ENCODE peak calls at places on chromosomes 7 and 10, in five cellular contexts. V, Q, O, G and Y are unnamed samples.

GRCh38 chr7:102978280-102978679 is 65.5 kb downstream of the LRRC17 start:
- DNase-seq in V (peak), Q (no peak), O (no peak), G (no peak), Y (no peak)

GRCh38 chr7:98212532-98213041 is 1.3 kb downstream of the BHLHA15 start:
- DNase-seq in V (no peak), Q (no peak), O (no peak), G (no peak), Y (no peak)

GRCh38 chr7:116455009-116455408 is 44.5 kb upstream of the CAV2 start:
- DNase-seq in V (no peak), Q (no peak), O (no peak), G (no peak), Y (no peak)

GRCh38 chr7:47103498-47104205 is 478.3 kb downstream of the TNS3 start:
- DNase-seq in V (peak), Q (no peak), O (no peak), G (no peak), Y (no peak)

GRCh38 chr10:86189891-86190290 is 176.7 kb downstream of the GRID1 start:
- DNase-seq in V (no peak), Q (no peak), O (no peak), G (no peak), Y (no peak)

GRCh38 chr10:27108165-27108564 is 7.9 kb upstream of the ANKRD26 start:
- DNase-seq in V (no peak), Q (no peak), O (no peak), G (no peak), Y (no peak)

GRCh38 chr10:10589540-10589939 is 428.1 kb upstream of the CELF2 start:
- DNase-seq in V (no peak), Q (peak), O (no peak), G (no peak), Y (no peak)

GRCh38 chr7:72493850-72494661 is 81.9 kb upstream of the CALN1 start:
- DNase-seq in V (peak), Q (no peak), O (peak), G (peak), Y (peak)

GRCh38 chr10:112246-112645 is 23.0 kb upstream of the ZMYND11 start:
- DNase-seq in V (no peak), Q (no peak), O (no peak), G (no peak), Y (no peak)

GRCh38 chr7:150332852-150333635 is 8.4 kb downstream of the RARRES2 start:
- DNase-seq in V (no peak), Q (no peak), O (no peak), G (no peak), Y (no peak)

GRCh38 chr10:34985823-34986222 is 104.3 kb downstream of the CUL2 start:
- DNase-seq in V (no peak), Q (no peak), O (no peak), G (no peak), Y (no peak)

GRCh38 chr7:121428857-121429489 is 32.9 kb upstream of the FAM3C start:
- DNase-seq in V (no peak), Q (no peak), O (no peak), G (no peak), Y (no peak)

GRCh38 chr10:69644658-69645295 is 14.7 kb downstream of the FAM241B start:
- DNase-seq in V (peak), Q (peak), O (no peak), G (peak), Y (peak)

GRCh38 chr10:28295346-28295745 is 7.5 kb downstream of the MPP7 start:
- DNase-seq in V (no peak), Q (no peak), O (no peak), G (no peak), Y (no peak)

GRCh38 chr7:158395780-158396214 is 191.8 kb downstream of the PTPRN2 start:
- DNase-seq in V (no peak), Q (no peak), O (no peak), G (no peak), Y (no peak)

GRCh38 chr10:128861018-128861565 is 605.9 kb upstream of the MGMT start:
- DNase-seq in V (no peak), Q (no peak), O (no peak), G (no peak), Y (no peak)

GRCh38 chr7:66497346-66497745 is 131.3 kb upstream of the KCTD7 start:
- DNase-seq in V (no peak), Q (no peak), O (no peak), G (no peak), Y (no peak)

GRCh38 chr7:11570922-11571550 is 261.0 kb downstream of the THSD7A start:
- DNase-seq in V (no peak), Q (no peak), O (no peak), G (no peak), Y (no peak)

GRCh38 chr7:105782391-105783063 is 93.9 kb downstream of the ATXN7L1 start:
- DNase-seq in V (no peak), Q (peak), O (no peak), G (no peak), Y (no peak)

GRCh38 chr7:25829663-25830062 is 322.3 kb upstream of the NFE2L3 start:
- DNase-seq in V (no peak), Q (no peak), O (no peak), G (no peak), Y (no peak)

GRCh38 chr7:69932034-69932628 is 333.9 kb downstream of the AUTS2 start:
- DNase-seq in V (peak), Q (no peak), O (no peak), G (no peak), Y (peak)

GRCh38 chr10:106711313-106711906 is 453.1 kb downstream of the SORCS1 start:
- DNase-seq in V (peak), Q (no peak), O (no peak), G (no peak), Y (peak)

GRCh38 chr10:57983226-57983870 is 284.3 kb downstream of the IPMK start:
- DNase-seq in V (no peak), Q (no peak), O (no peak), G (no peak), Y (no peak)

GRCh38 chr7:86914468-86915054 is 144.9 kb downstream of the ELAPOR2 start:
- DNase-seq in V (peak), Q (no peak), O (no peak), G (no peak), Y (no peak)

GRCh38 chr10:72981882-72982529 is 27.4 kb upstream of the PLA2G12B start:
- DNase-seq in V (peak), Q (no peak), O (no peak), G (no peak), Y (no peak)

DNA sequence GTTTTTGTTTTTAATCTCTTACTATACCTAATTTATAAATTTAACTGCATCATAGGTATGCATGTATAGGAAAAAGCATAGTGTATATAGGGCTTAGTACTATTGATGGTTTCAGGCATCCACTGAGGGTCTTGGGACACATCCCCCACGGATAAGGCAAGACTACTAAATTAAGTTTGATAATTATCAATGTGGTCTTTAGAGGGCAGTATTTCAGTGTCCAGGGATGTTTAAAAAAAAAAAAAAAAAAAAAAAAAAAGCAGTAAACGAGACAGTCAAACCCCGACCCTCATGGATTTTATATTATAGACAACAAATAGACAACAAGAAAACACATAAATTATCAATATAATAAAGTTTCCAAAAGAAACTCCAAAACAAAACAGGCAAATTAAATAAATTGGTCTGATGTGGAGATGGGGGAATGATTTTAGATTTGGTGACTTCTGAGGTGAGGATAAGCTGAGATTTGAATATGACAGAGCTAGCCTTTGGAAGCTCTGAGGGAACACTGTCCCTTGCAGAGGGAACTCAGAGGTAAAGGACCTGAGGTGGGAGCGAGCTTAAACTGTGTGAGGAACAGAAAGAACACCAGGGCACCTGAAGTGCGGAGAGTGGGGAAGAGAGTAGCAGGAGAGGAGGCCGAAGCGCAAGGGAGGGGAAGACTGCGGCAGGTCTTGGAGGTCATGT is 14.8 kb downstream of the ACSM6 start:
- DNase-seq in V (peak), Q (no peak), O (no peak), G (no peak), Y (no peak)
- TF ChIP-seq CTCF in V (peak), Q (peak), O (no peak), G (peak), Y (peak)

GRCh38 chr7:148835854-148836253 is 48.2 kb downstream of the EZH2 start:
- DNase-seq in V (no peak), Q (no peak), O (no peak), G (no peak), Y (no peak)
- TF ChIP-seq CTCF in V (no peak), Q (no peak), O (no peak), G (no peak), Y (no peak)

DNA sequence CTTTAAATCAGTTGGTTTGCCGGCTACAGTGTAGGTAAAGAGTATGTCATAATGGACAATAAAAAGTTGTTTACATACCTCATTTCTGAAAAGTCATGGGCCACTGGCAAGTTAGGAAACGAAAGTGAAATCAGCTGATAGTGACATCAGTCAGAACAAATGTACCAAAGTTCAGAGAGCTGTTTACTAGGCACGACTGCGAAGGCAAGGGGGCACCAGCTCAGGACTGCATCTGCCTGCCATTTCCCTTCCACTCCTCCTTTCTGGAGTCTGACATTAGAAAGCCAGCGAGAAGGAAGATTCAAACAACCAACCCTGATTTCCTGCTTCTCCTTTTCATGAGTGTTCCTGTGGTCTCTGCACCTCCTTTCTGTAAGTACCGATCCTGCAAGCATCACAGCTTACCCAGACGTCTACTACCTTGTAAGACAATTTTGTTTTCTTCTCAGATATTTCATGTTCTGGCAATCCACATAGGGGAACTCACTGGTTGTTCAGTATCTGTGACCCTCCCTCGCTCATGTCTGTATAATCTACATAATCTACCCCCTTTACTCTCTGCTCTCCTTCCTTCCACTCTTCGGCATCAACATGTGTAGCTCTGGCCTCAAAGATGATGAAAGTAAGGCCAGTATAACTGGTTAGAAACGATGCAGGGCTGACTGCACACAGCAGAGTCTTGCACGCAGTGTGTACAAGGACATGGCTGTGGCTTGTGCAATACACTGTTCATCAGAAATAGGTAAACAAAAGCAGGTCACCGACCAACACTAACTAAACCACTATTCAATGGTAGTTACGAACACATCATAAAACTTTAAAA is at the start of gene TMEM140:
- DNase-seq in V (peak), Q (no peak), O (peak), G (no peak), Y (no peak)
- TF ChIP-seq CTCF in V (no peak), Q (no peak), O (no peak), G (no peak), Y (no peak)

GRCh38 chr7:113159746-113160339 is 41.5 kb upstream of the SMIM30 start:
- DNase-seq in V (peak), Q (no peak), O (no peak), G (no peak), Y (peak)
- TF ChIP-seq CTCF in V (peak), Q (peak), O (no peak), G (peak), Y (peak)

GRCh38 chr7:26912933-26913536 is 48.6 kb upstream of the SKAP2 start:
- DNase-seq in V (no peak), Q (no peak), O (no peak), G (no peak), Y (no peak)
- TF ChIP-seq CTCF in V (no peak), Q (no peak), O (no peak), G (no peak), Y (no peak)

DNA sequence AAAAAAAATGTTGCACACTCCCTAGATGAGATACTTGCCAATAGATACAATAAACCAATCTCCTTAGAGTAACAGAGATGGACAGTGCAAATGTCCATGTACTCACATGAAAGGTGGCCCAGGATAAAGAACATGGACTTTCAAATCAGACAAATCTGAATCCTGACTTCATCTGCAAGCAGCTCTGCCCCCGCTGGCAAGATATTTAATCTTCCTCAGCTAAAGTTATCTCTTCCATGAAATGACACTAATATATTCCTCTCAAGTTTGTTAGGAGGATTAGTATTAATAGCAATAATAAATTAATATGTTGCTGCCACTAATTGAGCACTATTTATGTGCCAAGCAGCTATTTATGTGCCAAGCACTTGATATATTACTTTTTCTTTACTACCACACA is 148.6 kb upstream of the YAE1 start:
- DNase-seq in V (no peak), Q (no peak), O (no peak), G (no peak), Y (no peak)
- TF ChIP-seq CTCF in V (no peak), Q (no peak), O (no peak), G (no peak), Y (peak)

DNA sequence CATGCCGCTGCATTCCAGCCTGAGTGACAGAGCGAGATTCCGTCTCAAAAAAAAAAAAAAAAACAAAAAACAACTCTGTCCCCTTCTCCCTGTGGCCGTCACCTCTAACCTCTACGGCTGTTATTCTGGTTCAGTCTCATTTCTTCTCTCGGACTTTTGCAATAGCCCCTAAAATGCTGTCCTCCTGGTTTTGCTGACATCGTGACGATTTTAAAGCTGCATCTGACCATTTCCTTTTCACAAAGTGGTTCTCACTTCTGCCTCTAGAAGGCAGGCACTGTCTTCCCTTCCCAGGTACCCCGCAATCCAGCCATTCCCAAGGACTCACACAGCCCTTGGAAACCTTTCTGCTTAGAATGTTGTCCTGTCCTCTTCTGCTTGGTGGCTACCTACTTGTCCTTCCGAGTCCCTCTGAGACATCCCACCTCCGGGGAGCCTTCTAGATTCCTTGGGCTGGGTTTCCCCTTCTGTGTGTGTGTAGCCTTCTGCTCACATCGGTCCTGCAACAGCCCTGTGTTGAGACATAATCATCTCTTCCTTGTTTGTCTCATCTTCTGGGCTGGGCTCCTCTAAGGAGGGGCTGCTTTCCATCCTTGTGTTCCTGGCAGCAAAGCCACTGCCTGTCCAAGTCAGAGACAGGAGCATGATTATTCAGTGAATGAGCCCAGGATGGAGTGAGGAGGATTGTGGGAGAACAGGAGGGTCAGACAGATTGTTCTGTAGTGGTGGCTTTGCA is 83.1 kb downstream of the GRK5 start:
- DNase-seq in V (no peak), Q (no peak), O (no peak), G (no peak), Y (no peak)
- TF ChIP-seq CTCF in V (peak), Q (no peak), O (no peak), G (no peak), Y (no peak)

GRCh38 chr10:15370741-15371701 is at the start of gene FAM171A1:
- DNase-seq in V (peak), Q (no peak), O (peak), G (peak), Y (peak)
- TF ChIP-seq CTCF in V (peak), Q (no peak), O (no peak), G (peak), Y (no peak)

GRCh38 chr7:141200191-141201108 is 126.6 kb downstream of the TMEM178B start:
- DNase-seq in V (no peak), Q (no peak), O (no peak), G (no peak), Y (no peak)
- TF ChIP-seq CTCF in V (no peak), Q (no peak), O (no peak), G (no peak), Y (no peak)